ENCODE peak calls at places on chromosome 1, in ten cellular contexts. Y is HCT116, A is right lobe of liver, C is heart left ventricle, S is Peyer's patch, Q is adrenal gland, E is esophagus squamous epithelium, X is tibial nerve, H is body of pancreas, Z is prostate gland. W is an unnamed sample.

GRCh38 chr1:242005866-242006565 is 7.1 kb upstream of the MAP1LC3C start:
- DNase-seq in Q (no peak), E (no peak), S (no peak), Y (no peak), H (no peak), C (no peak), Z (no peak), X (no peak), A (no peak), W (no peak)

GRCh38 chr1:51310871-51311613 is 19.3 kb downstream of the TTC39A start:
- DNase-seq in E (no peak), C (no peak), X (no peak), Q (no peak), Y (no peak), A (no peak), S (no peak), Z (no peak), H (no peak), W (no peak)

GRCh38 chr1:204102719-204103118 is 29.8 kb downstream of the SOX13 start:
- DNase-seq in X (no peak), H (no peak), E (no peak), A (no peak), Z (no peak), Q (no peak), Y (peak; percentile 31), S (no peak), C (no peak), W (no peak)

GRCh38 chr1:85576642-85577420 is 3.7 kb upstream of the CCN1 start:
- DNase-seq in Y (peak; percentile 65), C (peak; percentile 90), E (no peak), Q (peak; percentile 86), X (peak; percentile 82), Z (peak; percentile 76), A (peak; percentile 87), S (peak; percentile 78), H (peak; percentile 88), W (peak; percentile 92)

GRCh38 chr1:17176306-17177061 is 28.4 kb upstream of the PADI1 start:
- DNase-seq in A (no peak), C (no peak), X (no peak), Y (no peak), H (no peak), Z (no peak), S (peak; percentile 68), E (no peak), Q (no peak), W (no peak)

GRCh38 chr1:18064564-18064963 is 43.0 kb upstream of the IGSF21 start:
- DNase-seq in E (no peak), H (peak; percentile 31), Y (no peak), Q (peak; percentile 26), Z (no peak), C (no peak), X (no peak), A (no peak), S (no peak), W (no peak)

GRCh38 chr1:24284156-24284471 is 35.0 kb upstream of the GRHL3 start:
- DNase-seq in Z (no peak), C (no peak), A (no peak), Q (no peak), Y (peak; percentile 67), X (no peak), S (no peak), H (no peak), E (no peak), W (no peak)

GRCh38 chr1:89881415-89882058 is 60.7 kb downstream of the LRRC8D start:
- DNase-seq in E (no peak), Q (no peak), H (no peak), A (no peak), X (no peak), S (no peak), Y (no peak), C (no peak), Z (no peak), W (no peak)

GRCh38 chr1:44677201-44677520 is 2.6 kb downstream of the ARMH1 start:
- DNase-seq in C (no peak), H (no peak), X (no peak), Y (no peak), E (no peak), Z (no peak), A (no peak), Q (peak; percentile 53), S (no peak), W (no peak)

GRCh38 chr1:58524353-58524945 is 22.1 kb downstream of the OMA1 start:
- DNase-seq in A (no peak), Y (no peak), E (no peak), C (no peak), X (no peak), Q (no peak), S (no peak), Z (no peak), H (no peak), W (no peak)

GRCh38 chr1:184941735-184942134 is 32.6 kb downstream of the NIBAN1 start:
- DNase-seq in Z (no peak), Y (no peak), S (no peak), Q (no peak), X (no peak), C (no peak), A (no peak), H (no peak), E (no peak), W (no peak)

GRCh38 chr1:184943998-184944397 is 30.3 kb downstream of the NIBAN1 start:
- DNase-seq in C (no peak), Z (no peak), E (no peak), X (no peak), S (no peak), A (no peak), H (no peak), Q (no peak), Y (no peak), W (no peak)

GRCh38 chr1:184940694-184941093 is 33.6 kb downstream of the NIBAN1 start:
- DNase-seq in X (no peak), C (no peak), Z (no peak), E (no peak), Y (no peak), A (no peak), S (no peak), H (no peak), Q (no peak), W (no peak)

GRCh38 chr1:184940226-184940625 is 34.1 kb downstream of the NIBAN1 start:
- DNase-seq in S (no peak), Z (no peak), Q (no peak), X (no peak), H (no peak), C (no peak), E (no peak), Y (no peak), A (no peak), W (no peak)

DNA sequence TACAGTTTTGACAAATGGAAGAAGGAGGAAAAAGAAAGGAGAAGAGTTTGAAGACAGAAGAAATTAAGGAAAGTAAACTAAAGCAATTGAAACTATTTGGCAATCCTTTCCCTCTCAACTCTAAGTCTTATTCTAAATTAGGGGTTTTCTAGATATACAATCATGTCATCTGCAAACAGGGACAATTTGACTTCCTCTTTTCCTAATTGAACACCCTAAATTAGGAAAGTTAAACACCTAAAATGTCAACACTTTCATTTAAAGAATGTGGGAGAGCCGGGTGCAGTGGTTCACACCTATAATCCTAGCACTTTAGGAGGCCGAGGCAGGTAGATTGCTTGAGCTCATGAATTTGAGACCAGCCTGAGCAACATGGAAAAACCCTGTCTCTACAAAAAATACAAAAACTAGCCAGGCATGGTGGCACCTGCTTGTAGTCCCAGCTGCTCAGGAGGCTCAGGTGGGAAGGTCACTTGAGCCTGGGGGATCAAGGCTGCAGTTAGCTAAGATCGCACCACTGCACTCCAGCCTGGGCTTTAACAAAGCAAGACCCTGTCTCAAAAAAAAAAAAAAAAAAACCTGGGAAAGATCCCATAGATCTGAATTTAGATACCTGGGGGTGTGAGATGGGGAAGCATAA is 33.1 kb downstream of the NIBAN1 start:
- DNase-seq in C (no peak), X (no peak), Q (no peak), H (no peak), S (no peak), Z (no peak), E (no peak), Y (no peak), A (no peak), W (no peak)
- H3K4me1 ChIP-seq in C (peaks cover 20% of the 10 kb centered on the region), X (peaks cover 25% of the 10 kb centered on the region), Q (no peaks in the 10 kb centered on the region), H (peaks cover 29% of the 10 kb centered on the region), S (no peaks in the 10 kb centered on the region), Z (no peaks in the 10 kb centered on the region), E (no peaks in the 10 kb centered on the region), Y (no peaks in the 10 kb centered on the region), A (no peaks in the 10 kb centered on the region), W (no peaks in the 10 kb centered on the region)

GRCh38 chr1:234958066-234958701 is 170.5 kb downstream of the TOMM20 start:
- DNase-seq in A (peak; percentile 57), H (peak; percentile 33), Q (no peak), E (no peak), Z (no peak), Y (no peak), S (peak; percentile 46), X (no peak), C (no peak), W (no peak)
- TF ChIP-seq POLR2A in A (peak; percentile 52), H (no peak), Q (no peak), E (no peak), Z (no peak), Y (no peak), S (no peak), X (no peak), C (no peak), W (no peak)

DNA sequence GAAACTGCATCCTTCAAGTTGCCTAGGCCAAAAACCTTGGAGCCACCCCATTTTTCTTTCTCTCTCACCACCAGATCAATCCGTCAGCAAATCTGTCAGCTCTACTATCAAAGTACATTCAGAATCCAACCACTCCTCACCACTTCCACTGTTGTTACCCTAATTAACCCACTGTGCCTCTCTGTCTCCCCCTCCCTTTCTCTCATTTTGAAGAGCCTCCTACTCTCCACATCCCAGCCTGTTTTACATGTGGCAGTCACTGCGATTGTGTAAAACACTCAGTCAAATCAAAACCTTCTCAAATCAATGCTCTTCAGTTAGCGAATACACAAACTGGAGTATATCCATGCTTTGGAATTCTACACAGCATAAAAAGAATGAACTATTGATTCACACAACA is 33.1 kb downstream of the ZNF684 start:
- DNase-seq in S (no peak), Q (no peak), E (no peak), H (no peak), Z (no peak), Y (no peak), C (no peak), X (no peak), A (no peak), W (no peak)
- H3K27ac ChIP-seq in S (no peak overlapping the region), Q (no peak overlapping the region), E (no peak overlapping the region), H (no peak overlapping the region), Z (no peak overlapping the region), Y (no peak overlapping the region), C (no peak overlapping the region), X (no peak overlapping the region), A (no peak overlapping the region), W (no peak overlapping the region)

GRCh38 chr1:170086399-170087032 is 12.0 kb upstream of the KIFAP3 start:
- DNase-seq in E (no peak), Q (no peak), X (no peak), S (no peak), C (no peak), Y (no peak), Z (no peak), A (no peak), H (no peak), W (no peak)

DNA sequence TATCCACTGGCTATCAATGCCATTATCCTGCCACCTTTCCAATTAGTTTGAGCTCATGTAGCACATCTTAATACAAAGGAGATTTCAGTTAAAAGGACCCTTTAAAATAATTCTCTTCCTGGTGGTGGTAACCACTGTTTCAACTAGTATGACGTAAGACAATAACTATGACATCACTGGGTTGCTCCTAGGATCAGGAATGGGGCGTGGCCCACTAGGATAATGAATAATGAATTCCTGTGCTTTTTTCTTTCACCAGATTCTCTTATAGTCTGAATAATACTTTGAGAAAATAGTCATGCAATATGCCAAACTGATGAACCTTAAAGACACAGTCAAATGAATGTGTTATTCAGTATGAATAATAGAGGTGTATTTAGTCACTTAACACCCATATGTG is 10.6 kb upstream of the KIFAP3 start:
- DNase-seq in C (no peak), S (no peak), E (no peak), Q (no peak), A (no peak), X (no peak), Y (no peak), H (no peak), Z (no peak), W (no peak)
- H3K4me1 ChIP-seq in C (no peaks in the 10 kb centered on the region), S (no peaks in the 10 kb centered on the region), E (no peaks in the 10 kb centered on the region), Q (no peaks in the 10 kb centered on the region), A (no peaks in the 10 kb centered on the region), X (no peaks in the 10 kb centered on the region), Y (no peaks in the 10 kb centered on the region), H (no peaks in the 10 kb centered on the region), Z (no peaks in the 10 kb centered on the region), W (no peaks in the 10 kb centered on the region)

W was measured in uterus.